ENCODE peak calls at places on chromosomes 13 and 19, in nine cellular contexts. B is activated CD4-positive, alpha-beta T cell treated with anti-CD3 and anti-CD28 coated beads, Interleukin-2, amount 50 U/mL, for 48 hours; T is stimulated activated CD8-positive, alpha-beta memory T cell treated with anti-CD3 and anti-CD28 coated beads, Interleukin-4, amount 100 ng/mL, for 24 hours; G is NCI-H1105; L is iPS DF 6.9; R is endodermal cell; N is NCI-H1930; H is non-pigmented ciliary epithelial cell; O is RCC 7860. P is an unnamed sample.

GRCh38 chr19:19661141-19661674 is 2.3 kb downstream of the ATP13A1 start:
- DNase-seq in R (no peak), T (no peak), O (no peak), L (no peak), G (no peak), N (no peak), H (no peak), B (no peak), P (no peak)

GRCh38 chr13:49560270-49561063 is 24.9 kb downstream of the RCBTB1 start:
- DNase-seq in G (no peak), O (peak), T (no peak), L (no peak), N (no peak), B (no peak), H (no peak), R (peak), P (peak)

GRCh38 chr19:54484451-54484850 is 11.4 kb upstream of the CDC42EP5 start:
- DNase-seq in N (no peak), H (no peak), B (no peak), O (no peak), T (no peak), G (no peak), R (no peak), L (no peak), P (no peak)

GRCh38 chr19:58559275-58560006 is 1.0 kb upstream of the UBE2M start:
- DNase-seq in G (no peak), N (no peak), L (peak), B (peak), H (no peak), R (peak), T (peak), O (peak), P (peak)

GRCh38 chr19:39223703-39224279 is 19.7 kb upstream of the SYCN start:
- DNase-seq in O (no peak), B (no peak), R (peak), L (no peak), G (no peak), N (no peak), T (no peak), H (no peak), P (peak)

GRCh38 chr13:99371956-99372355 is 64.8 kb upstream of the GPR183 start:
- DNase-seq in N (no peak), R (peak), L (no peak), B (peak), G (no peak), O (no peak), T (no peak), H (no peak), P (no peak)

GRCh38 chr13:32309812-32310706 is 5.1 kb downstream of the ZAR1L start:
- DNase-seq in N (no peak), O (peak), L (peak), B (no peak), G (no peak), T (no peak), R (peak), H (no peak), P (peak)

GRCh38 chr13:51585696-51586095 is 1.4 kb downstream of the WDFY2 start:
- DNase-seq in O (peak), H (no peak), R (no peak), G (no peak), L (no peak), T (no peak), B (no peak), N (no peak), P (no peak)

GRCh38 chr19:38850976-38851621 is 1.3 kb upstream of the HNRNPL start:
- DNase-seq in H (no peak), N (no peak), B (no peak), O (no peak), G (no peak), T (no peak), L (no peak), R (no peak), P (peak)

GRCh38 chr13:41562083-41562482 is 104.7 kb downstream of the RGCC start:
- DNase-seq in T (no peak), N (no peak), L (no peak), B (no peak), H (peak), R (no peak), O (peak), G (no peak), P (no peak)

GRCh38 chr19:29547981-29548380 is 22.2 kb downstream of the VSTM2B start:
- DNase-seq in H (no peak), N (no peak), T (no peak), G (no peak), L (no peak), B (no peak), R (no peak), O (no peak), P (no peak)

GRCh38 chr13:28640861-28641599 is 17.9 kb upstream of the POMP start:
- DNase-seq in G (no peak), L (no peak), T (no peak), R (no peak), B (no peak), N (no peak), H (no peak), O (no peak), P (no peak)

GRCh38 chr13:113532156-113532806 is 41.8 kb upstream of the DCUN1D2 start:
- DNase-seq in N (no peak), R (no peak), T (no peak), G (no peak), O (no peak), B (no peak), L (no peak), H (no peak), P (peak)

GRCh38 chr19:14916848-14917247 is 24.4 kb upstream of the OR7C2 start:
- DNase-seq in T (no peak), N (no peak), B (no peak), G (no peak), L (peak), H (no peak), O (no peak), R (no peak), P (no peak)

GRCh38 chr19:56927791-56928207 is 87.3 kb upstream of the PEG3 start:
- DNase-seq in R (no peak), N (no peak), T (no peak), L (no peak), G (no peak), O (no peak), B (no peak), H (no peak), P (no peak)

GRCh38 chr19:27909861-27910260 is 1303.1 kb downstream of the UQCRFS1 start:
- DNase-seq in N (no peak), B (no peak), T (no peak), G (no peak), H (no peak), O (no peak), R (no peak), L (no peak), P (no peak)

P was measured in ELF-1.